ENCODE peak calls at places on chromosomes 5 and 9, in seven cellular contexts. One of them, this sample, is unnamed.

GRCh38 chr5:161846731-161847130 is 1.2 kb upstream of the GABRA1 start:
- DNase-seq in colonic mucosa: no peak
- DNase-seq in GM12878: no peak
- DNase-seq in GM23248: peak
- DNase-seq in endodermal cell: peak
- DNase-seq in mesendoderm: peak
- DNase-seq in fibroblast of lung: no peak
- DNase-seq in this sample: no peak

GRCh38 chr5:59079622-59080620 is 497.0 kb downstream of the RAB3C start:
- DNase-seq in fibroblast of lung: peak
- DNase-seq in GM12878: no peak
- DNase-seq in colonic mucosa: no peak
- DNase-seq in GM23248: peak
- DNase-seq in endodermal cell: no peak
- DNase-seq in mesendoderm: peak
- DNase-seq in this sample: peak

GRCh38 chr9:93820667-93821306 is 134.4 kb downstream of the BARX1 start:
- DNase-seq in mesendoderm: peak
- DNase-seq in GM12878: no peak
- DNase-seq in endodermal cell: peak
- DNase-seq in colonic mucosa: no peak
- DNase-seq in GM23248: no peak
- DNase-seq in fibroblast of lung: no peak
- DNase-seq in this sample: no peak

GRCh38 chr5:150618188-150618587 is 22.3 kb upstream of the SYNPO start:
- DNase-seq in GM12878: no peak
- DNase-seq in colonic mucosa: no peak
- DNase-seq in fibroblast of lung: no peak
- DNase-seq in GM23248: no peak
- DNase-seq in endodermal cell: no peak
- DNase-seq in mesendoderm: no peak
- DNase-seq in this sample: no peak

GRCh38 chr9:119026120-119026519 is 343.1 kb downstream of the BRINP1 start:
- DNase-seq in GM12878: no peak
- DNase-seq in GM23248: peak
- DNase-seq in endodermal cell: no peak
- DNase-seq in mesendoderm: peak
- DNase-seq in colonic mucosa: no peak
- DNase-seq in fibroblast of lung: no peak
- DNase-seq in this sample: no peak

GRCh38 chr9:23258569-23258968 is 567.5 kb downstream of the ELAVL2 start:
- DNase-seq in mesendoderm: no peak
- DNase-seq in GM12878: no peak
- DNase-seq in colonic mucosa: no peak
- DNase-seq in GM23248: no peak
- DNase-seq in endodermal cell: no peak
- DNase-seq in fibroblast of lung: no peak
- DNase-seq in this sample: no peak

GRCh38 chr5:94192658-94193391 is 425.6 kb downstream of the KIAA0825 start:
- DNase-seq in fibroblast of lung: no peak
- DNase-seq in endodermal cell: no peak
- DNase-seq in colonic mucosa: no peak
- DNase-seq in GM12878: no peak
- DNase-seq in mesendoderm: peak
- DNase-seq in GM23248: no peak
- DNase-seq in this sample: no peak

GRCh38 chr9:81833563-81834345 is 94.5 kb upstream of the SPATA31D4 start:
- DNase-seq in colonic mucosa: no peak
- DNase-seq in mesendoderm: no peak
- DNase-seq in fibroblast of lung: peak
- DNase-seq in GM23248: peak
- DNase-seq in endodermal cell: no peak
- DNase-seq in GM12878: no peak
- DNase-seq in this sample: peak

GRCh38 chr9:20209421-20210340 is 412.6 kb downstream of the MLLT3 start:
- DNase-seq in GM12878: peak
- DNase-seq in fibroblast of lung: no peak
- DNase-seq in mesendoderm: no peak
- DNase-seq in colonic mucosa: no peak
- DNase-seq in endodermal cell: no peak
- DNase-seq in GM23248: no peak
- DNase-seq in this sample: no peak

GRCh38 chr5:102760815-102761214 is 5.7 kb downstream of the PAM start:
- DNase-seq in fibroblast of lung: peak
- DNase-seq in mesendoderm: no peak
- DNase-seq in GM23248: peak
- DNase-seq in GM12878: no peak
- DNase-seq in colonic mucosa: no peak
- DNase-seq in endodermal cell: no peak
- DNase-seq in this sample: peak

GRCh38 chr9:21770877-21771560 is 31.4 kb upstream of the MTAP start:
- DNase-seq in colonic mucosa: no peak
- DNase-seq in fibroblast of lung: peak
- DNase-seq in mesendoderm: no peak
- DNase-seq in GM23248: peak
- DNase-seq in GM12878: no peak
- DNase-seq in endodermal cell: no peak
- DNase-seq in this sample: peak

GRCh38 chr9:19480345-19480744 is 71.5 kb downstream of the ACER2 start:
- DNase-seq in GM12878: no peak
- DNase-seq in mesendoderm: no peak
- DNase-seq in colonic mucosa: no peak
- DNase-seq in GM23248: no peak
- DNase-seq in fibroblast of lung: no peak
- DNase-seq in endodermal cell: peak
- DNase-seq in this sample: no peak

GRCh38 chr9:86994231-86994630 is 46.9 kb upstream of the GAS1 start:
- DNase-seq in GM12878: no peak
- DNase-seq in mesendoderm: no peak
- DNase-seq in endodermal cell: no peak
- DNase-seq in fibroblast of lung: peak
- DNase-seq in GM23248: no peak
- DNase-seq in colonic mucosa: no peak
- DNase-seq in this sample: no peak

GRCh38 chr9:130321082-130321481 is 55.5 kb downstream of the HMCN2 start:
- DNase-seq in GM23248: no peak
- DNase-seq in fibroblast of lung: no peak
- DNase-seq in GM12878: no peak
- DNase-seq in endodermal cell: no peak
- DNase-seq in colonic mucosa: no peak
- DNase-seq in mesendoderm: no peak
- DNase-seq in this sample: no peak

GRCh38 chr5:148697177-148697820 is 43.0 kb upstream of the HTR4 start:
- DNase-seq in GM23248: peak
- DNase-seq in mesendoderm: no peak
- DNase-seq in colonic mucosa: no peak
- DNase-seq in endodermal cell: no peak
- DNase-seq in GM12878: no peak
- DNase-seq in fibroblast of lung: peak
- DNase-seq in this sample: peak

GRCh38 chr9:133767625-133768024 is 29.5 kb upstream of the SARDH start:
- DNase-seq in mesendoderm: no peak
- DNase-seq in GM23248: no peak
- DNase-seq in endodermal cell: no peak
- DNase-seq in fibroblast of lung: no peak
- DNase-seq in GM12878: no peak
- DNase-seq in colonic mucosa: no peak
- DNase-seq in this sample: no peak

GRCh38 chr5:1808466-1808865 is 7.3 kb downstream of the NDUFS6 start:
- DNase-seq in endodermal cell: no peak
- DNase-seq in colonic mucosa: no peak
- DNase-seq in GM12878: no peak
- DNase-seq in GM23248: peak
- DNase-seq in fibroblast of lung: peak
- DNase-seq in mesendoderm: no peak
- DNase-seq in this sample: no peak

GRCh38 chr5:122101636-122102285 is 23.7 kb upstream of the LOX start:
- DNase-seq in endodermal cell: no peak
- DNase-seq in GM12878: no peak
- DNase-seq in fibroblast of lung: peak
- DNase-seq in mesendoderm: peak
- DNase-seq in colonic mucosa: no peak
- DNase-seq in GM23248: peak
- DNase-seq in this sample: peak

GRCh38 chr5:150618588-150619281 is 21.7 kb upstream of the SYNPO start:
- DNase-seq in fibroblast of lung: peak
- DNase-seq in GM12878: no peak
- DNase-seq in GM23248: no peak
- DNase-seq in colonic mucosa: no peak
- DNase-seq in endodermal cell: no peak
- DNase-seq in mesendoderm: no peak
- DNase-seq in this sample: no peak

GRCh38 chr5:134965271-134965825 is 2.4 kb upstream of the CATSPER3 start:
- DNase-seq in GM12878: no peak
- DNase-seq in endodermal cell: no peak
- DNase-seq in mesendoderm: no peak
- DNase-seq in fibroblast of lung: no peak
- DNase-seq in colonic mucosa: no peak
- DNase-seq in GM23248: no peak
- DNase-seq in this sample: no peak

GRCh38 chr5:178471666-178472065 is 118.5 kb downstream of the COL23A1 start:
- DNase-seq in mesendoderm: no peak
- DNase-seq in fibroblast of lung: no peak
- DNase-seq in GM12878: no peak
- DNase-seq in GM23248: no peak
- DNase-seq in endodermal cell: peak
- DNase-seq in colonic mucosa: no peak
- DNase-seq in this sample: no peak

GRCh38 chr9:105070176-105070575 is 142.2 kb upstream of the ABCA1 start:
- DNase-seq in GM12878: no peak
- DNase-seq in colonic mucosa: no peak
- DNase-seq in fibroblast of lung: no peak
- DNase-seq in endodermal cell: no peak
- DNase-seq in mesendoderm: no peak
- DNase-seq in GM23248: no peak
- DNase-seq in this sample: no peak

GRCh38 chr5:390571-391491 is 52.1 kb upstream of the EXOC3 start:
- DNase-seq in mesendoderm: no peak
- DNase-seq in fibroblast of lung: no peak
- DNase-seq in GM12878: no peak
- DNase-seq in GM23248: no peak
- DNase-seq in endodermal cell: peak
- DNase-seq in colonic mucosa: peak
- DNase-seq in this sample: no peak

GRCh38 chr5:53399921-53400697 is 80.3 kb upstream of the FST start:
- DNase-seq in GM12878: no peak
- DNase-seq in mesendoderm: no peak
- DNase-seq in GM23248: peak
- DNase-seq in endodermal cell: no peak
- DNase-seq in colonic mucosa: no peak
- DNase-seq in fibroblast of lung: no peak
- DNase-seq in this sample: peak

GRCh38 chr9:8962084-8962483 is 1162.5 kb upstream of the DMAC1 start:
- DNase-seq in GM12878: no peak
- DNase-seq in colonic mucosa: no peak
- DNase-seq in mesendoderm: no peak
- DNase-seq in endodermal cell: no peak
- DNase-seq in GM23248: no peak
- DNase-seq in fibroblast of lung: no peak
- DNase-seq in this sample: no peak

DNA sequence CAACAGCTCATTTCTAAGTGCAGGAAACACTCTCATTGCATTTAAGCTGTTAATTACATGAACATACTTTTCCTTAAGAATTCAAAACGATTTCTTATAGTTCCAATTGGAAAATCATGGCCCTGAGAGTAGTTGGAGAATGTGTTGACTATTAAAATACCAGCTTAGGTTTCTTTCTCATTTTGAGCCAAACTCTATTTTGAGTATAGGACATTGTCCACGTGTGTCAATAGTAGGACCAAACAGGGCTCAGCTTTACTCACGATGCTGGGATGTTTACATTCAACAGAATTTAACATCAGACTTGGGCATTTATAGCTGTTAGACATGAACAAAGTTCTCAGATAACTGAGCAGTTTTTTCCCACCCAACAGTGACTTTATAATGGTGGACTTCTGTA is 39.6 kb downstream of the ADCY2 start:
- DNase-seq in fibroblast of lung: no peak
- DNase-seq in GM23248: no peak
- DNase-seq in mesendoderm: no peak
- DNase-seq in colonic mucosa: no peak
- DNase-seq in GM12878: no peak
- DNase-seq in endodermal cell: no peak
- DNase-seq in this sample: no peak
- H3K9ac ChIP-seq in fibroblast of lung: no peak
- H3K9ac ChIP-seq in GM23248: no peak
- H3K9ac ChIP-seq in mesendoderm: no peak
- H3K9ac ChIP-seq in colonic mucosa: no peak
- H3K9ac ChIP-seq in GM12878: no peak
- H3K9ac ChIP-seq in endodermal cell: no peak
- H3K9ac ChIP-seq in this sample: no peak

DNA sequence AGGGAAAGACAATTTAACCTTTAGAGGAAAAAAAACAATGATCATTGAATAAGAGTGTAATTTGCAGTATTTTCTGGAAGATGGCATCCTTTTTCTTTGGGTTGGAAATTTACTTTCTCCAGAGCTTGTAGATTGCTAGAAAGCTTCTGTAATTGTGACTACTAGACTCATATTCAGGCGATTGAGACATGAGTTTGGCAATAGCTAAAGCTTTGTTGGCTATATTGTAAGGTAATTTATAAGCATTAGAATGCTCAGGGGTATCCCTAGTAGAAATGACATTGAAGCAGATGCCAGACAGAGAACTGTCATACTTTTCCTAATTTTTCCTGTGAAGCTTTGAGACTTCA is 115.3 kb downstream of the UNC13B start:
- DNase-seq in endodermal cell: no peak
- DNase-seq in GM23248: no peak
- DNase-seq in colonic mucosa: no peak
- DNase-seq in GM12878: no peak
- DNase-seq in mesendoderm: no peak
- DNase-seq in fibroblast of lung: peak
- DNase-seq in this sample: no peak
- H3K4me3 ChIP-seq in endodermal cell: no peak
- H3K4me3 ChIP-seq in GM23248: no peak
- H3K4me3 ChIP-seq in colonic mucosa: no peak
- H3K4me3 ChIP-seq in GM12878: no peak
- H3K4me3 ChIP-seq in mesendoderm: no peak
- H3K4me3 ChIP-seq in fibroblast of lung: no peak
- H3K4me3 ChIP-seq in this sample: no peak

GRCh38 chr5:80248378-80248777 is 7.5 kb downstream of the SERINC5 start:
- DNase-seq in GM23248: no peak
- DNase-seq in endodermal cell: no peak
- DNase-seq in colonic mucosa: no peak
- DNase-seq in GM12878: no peak
- DNase-seq in fibroblast of lung: no peak
- DNase-seq in mesendoderm: no peak
- DNase-seq in this sample: no peak
- H3K9ac ChIP-seq in GM23248: no peak
- H3K9ac ChIP-seq in endodermal cell: no peak
- H3K9ac ChIP-seq in colonic mucosa: no peak
- H3K9ac ChIP-seq in GM12878: no peak
- H3K9ac ChIP-seq in fibroblast of lung: no peak
- H3K9ac ChIP-seq in mesendoderm: no peak
- H3K9ac ChIP-seq in this sample: no peak

DNA sequence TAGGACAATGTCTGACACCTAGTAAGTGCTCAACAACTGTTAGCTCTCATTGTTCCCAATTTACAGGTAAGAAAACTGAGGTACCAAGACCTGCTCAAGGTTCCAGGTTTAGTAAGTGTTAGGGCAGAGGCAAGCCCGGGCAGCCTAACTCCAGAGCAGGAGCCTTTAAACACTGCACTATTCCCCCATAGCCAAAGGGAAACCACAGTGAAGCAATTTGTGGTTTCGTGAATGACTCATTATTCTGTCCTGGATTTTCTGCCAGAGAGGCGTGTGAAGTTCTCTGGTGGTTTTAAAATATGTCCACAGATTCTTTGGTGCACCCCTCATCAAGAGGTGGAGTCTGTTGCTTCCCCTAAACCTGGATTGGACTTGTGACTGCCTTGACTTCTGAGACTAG is 1.0 kb upstream of the MCC start:
- DNase-seq in fibroblast of lung: peak
- DNase-seq in GM12878: no peak
- DNase-seq in mesendoderm: no peak
- DNase-seq in endodermal cell: no peak
- DNase-seq in colonic mucosa: no peak
- DNase-seq in GM23248: peak
- DNase-seq in this sample: peak
- H3K4me3 ChIP-seq in fibroblast of lung: peak
- H3K4me3 ChIP-seq in GM12878: no peak
- H3K4me3 ChIP-seq in mesendoderm: no peak
- H3K4me3 ChIP-seq in endodermal cell: no peak
- H3K4me3 ChIP-seq in colonic mucosa: no peak
- H3K4me3 ChIP-seq in GM23248: peak
- H3K4me3 ChIP-seq in this sample: peak

This sample was measured in mesenchymal stem cell.